ENCODE peak calls at places on chromosomes 13 and 19, in nine cellular contexts. L is K562, T is H1, J is A549, I is upper lobe of left lung, G is ovary, A is stomach, Z is transverse colon, B is suprapubic skin. Y is an unnamed sample. For H3K4me1, the result is how much of the 10 kb centered on the place peaks cover.

GRCh38 chr19:16899566-16900075 is 10.8 kb downstream of the F2RL3 start:
- DNase-seq in L (peak), T (peak), J (peak), I (peak), G (no peak), A (peak), Z (peak), B (no peak), Y (no peak)

GRCh38 chr19:19403373-19403901 is 2.0 kb upstream of the GATAD2A start:
- DNase-seq in L (peak), T (no peak), J (no peak), I (no peak), G (no peak), A (no peak), Z (no peak), B (no peak), Y (no peak)

GRCh38 chr13:93226623-93227279 is at the start of gene GPC6:
- DNase-seq in L (peak), T (no peak), J (no peak), I (peak), G (peak), A (no peak), Z (peak), B (no peak), Y (peak)

GRCh38 chr19:17555929-17556813 is 722 bp downstream of the COLGALT1 start:
- DNase-seq in L (peak), T (peak), J (no peak), I (no peak), G (peak), A (peak), Z (peak), B (no peak), Y (no peak)

GRCh38 chr19:51365211-51366049 is 758 bp downstream of the ETFB start:
- DNase-seq in L (no peak), T (no peak), J (no peak), I (no peak), G (no peak), A (peak), Z (peak), B (no peak), Y (no peak)

GRCh38 chr19:9130965-9131364 is 4.2 kb upstream of the OR7G3 start:
- DNase-seq in L (no peak), T (no peak), J (no peak), I (no peak), G (no peak), A (no peak), Z (no peak), B (no peak), Y (no peak)

GRCh38 chr13:62879071-62879470 is 1463.4 kb upstream of the PCDH20 start:
- DNase-seq in L (no peak), T (no peak), J (no peak), I (no peak), G (no peak), A (no peak), Z (no peak), B (no peak), Y (no peak)

GRCh38 chr19:49801966-49802661 is 11.0 kb downstream of the FUZ start:
- DNase-seq in L (peak), T (peak), J (no peak), I (peak), G (peak), A (peak), Z (peak), B (peak), Y (peak)

GRCh38 chr13:96053003-96053703 is at the start of gene UGGT2:
- DNase-seq in L (peak), T (peak), J (peak), I (peak), G (peak), A (peak), Z (peak), B (peak), Y (peak)

GRCh38 chr19:39136225-39136940 is 10.8 kb downstream of the PAK4 start:
- DNase-seq in L (no peak), T (no peak), J (no peak), I (no peak), G (no peak), A (peak), Z (peak), B (no peak), Y (no peak)

GRCh38 chr19:3482507-3483225 is 575 bp downstream of the SMIM44 start:
- DNase-seq in L (peak), T (no peak), J (no peak), I (peak), G (no peak), A (peak), Z (peak), B (no peak), Y (no peak)

GRCh38 chr13:109971745-109972090 is 185.3 kb upstream of the IRS2 start:
- DNase-seq in L (no peak), T (no peak), J (no peak), I (no peak), G (no peak), A (no peak), Z (no peak), B (no peak), Y (no peak)

GRCh38 chr19:49442354-49442753 is 1.0 kb upstream of the SLC17A7 start:
- DNase-seq in L (no peak), T (no peak), J (peak), I (no peak), G (no peak), A (no peak), Z (peak), B (peak), Y (peak)

GRCh38 chr19:16285769-16286564 is 38.7 kb upstream of the KLF2 start:
- DNase-seq in L (no peak), T (peak), J (no peak), I (no peak), G (peak), A (no peak), Z (no peak), B (no peak), Y (no peak)

GRCh38 chr13:46132109-46132508 is 27.3 kb upstream of the CPB2 start:
- DNase-seq in L (no peak), T (no peak), J (no peak), I (no peak), G (no peak), A (no peak), Z (no peak), B (no peak), Y (no peak)

GRCh38 chr13:30394798-30395191 is 27.5 kb upstream of the UBE2L5 start:
- DNase-seq in L (no peak), T (no peak), J (no peak), I (no peak), G (no peak), A (no peak), Z (no peak), B (no peak), Y (no peak)

GRCh38 chr13:38758278-38758677 is 71.4 kb downstream of the FREM2 start:
- DNase-seq in L (no peak), T (no peak), J (no peak), I (no peak), G (no peak), A (no peak), Z (no peak), B (no peak), Y (no peak)

GRCh38 chr19:5200844-5201243 is 139.8 kb downstream of the PTPRS start:
- DNase-seq in L (no peak), T (no peak), J (no peak), I (no peak), G (no peak), A (no peak), Z (no peak), B (no peak), Y (no peak)

GRCh38 chr13:108525867-108526266 is 103.5 kb upstream of the MYO16 start:
- DNase-seq in L (no peak), T (no peak), J (no peak), I (no peak), G (no peak), A (no peak), Z (no peak), B (no peak), Y (no peak)

GRCh38 chr19:31543456-31543855 is 194.2 kb upstream of the TSHZ3 start:
- DNase-seq in L (no peak), T (no peak), J (no peak), I (peak), G (no peak), A (no peak), Z (no peak), B (no peak), Y (no peak)

GRCh38 chr19:44909775-44910174 is 4.2 kb downstream of the APOE start:
- DNase-seq in L (no peak), T (no peak), J (no peak), I (no peak), G (no peak), A (no peak), Z (no peak), B (no peak), Y (no peak)

GRCh38 chr19:7595466-7596133 is at the start of gene CAMSAP3:
- DNase-seq in L (peak), T (peak), J (peak), I (peak), G (no peak), A (peak), Z (peak), B (no peak), Y (no peak)

GRCh38 chr13:98916403-98916802 is 61.5 kb downstream of the DOCK9 start:
- DNase-seq in L (no peak), T (no peak), J (no peak), I (no peak), G (no peak), A (no peak), Z (no peak), B (no peak), Y (no peak)

GRCh38 chr19:16506961-16507360 is 10.8 kb downstream of the C19orf44 start:
- DNase-seq in L (no peak), T (no peak), J (no peak), I (no peak), G (no peak), A (no peak), Z (no peak), B (no peak), Y (no peak)

GRCh38 chr13:30443957-30444404 is 21.7 kb downstream of the UBE2L5 start:
- DNase-seq in L (no peak), T (no peak), J (no peak), I (peak), G (no peak), A (no peak), Z (no peak), B (no peak), Y (no peak)

GRCh38 chr19:5460748-5461147 is 5.5 kb downstream of the ZNRF4 start:
- DNase-seq in L (peak), T (no peak), J (no peak), I (no peak), G (no peak), A (no peak), Z (no peak), B (no peak), Y (no peak)

GRCh38 chr13:52798770-52799430 is 49.5 kb downstream of the PCDH8 start:
- DNase-seq in L (no peak), T (no peak), J (no peak), I (no peak), G (no peak), A (no peak), Z (no peak), B (no peak), Y (no peak)

DNA sequence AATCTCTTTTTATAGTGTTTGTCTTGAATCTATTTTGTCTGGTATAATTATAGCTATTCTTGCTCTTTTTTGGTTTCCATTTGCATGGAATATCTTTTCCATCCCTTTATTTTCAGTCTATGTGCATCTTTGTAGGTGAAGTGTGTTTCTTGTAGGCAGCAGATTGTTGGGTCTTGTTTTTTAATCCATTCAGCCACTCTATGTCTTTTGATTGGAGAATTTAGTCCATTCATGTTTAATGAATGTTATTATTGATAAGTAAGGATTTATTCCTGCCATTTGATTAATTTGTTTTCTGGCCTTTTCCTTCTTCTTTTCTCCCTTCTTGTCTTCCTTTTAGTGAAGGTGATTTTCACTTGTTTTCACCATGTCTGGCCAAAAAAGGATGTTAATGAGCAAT is 11.7 kb upstream of the ZDHHC20 start:
- DNase-seq in L (no peak), T (no peak), J (no peak), I (no peak), G (no peak), A (no peak), Z (no peak), B (no peak), Y (no peak)
- TF ChIP-seq EP300 in L (no peak), T (no peak), J (no peak), I (no peak), G (no peak), A (no peak), Z (no peak), B (no peak), Y (no peak)

GRCh38 chr19:10474962-10475451 is 28.1 kb downstream of the KEAP1 start:
- DNase-seq in L (peak), T (no peak), J (no peak), I (no peak), G (no peak), A (no peak), Z (no peak), B (no peak), Y (no peak)

GRCh38 chr19:10473192-10473591 is 30.0 kb downstream of the KEAP1 start:
- DNase-seq in L (no peak), T (no peak), J (no peak), I (no peak), G (no peak), A (no peak), Z (no peak), B (no peak), Y (no peak)

GRCh38 chr19:10478476-10478875 is 24.7 kb downstream of the KEAP1 start:
- DNase-seq in L (no peak), T (no peak), J (no peak), I (no peak), G (no peak), A (no peak), Z (no peak), B (no peak), Y (no peak)

GRCh38 chr19:10478903-10479384 is 24.2 kb downstream of the KEAP1 start:
- DNase-seq in L (peak), T (peak), J (peak), I (peak), G (peak), A (peak), Z (peak), B (peak), Y (peak)
- TF ChIP-seq CTCF in L (peak), T (peak), J (peak), I (no peak), G (no peak), A (no peak), Z (peak), B (peak), Y (peak)

DNA sequence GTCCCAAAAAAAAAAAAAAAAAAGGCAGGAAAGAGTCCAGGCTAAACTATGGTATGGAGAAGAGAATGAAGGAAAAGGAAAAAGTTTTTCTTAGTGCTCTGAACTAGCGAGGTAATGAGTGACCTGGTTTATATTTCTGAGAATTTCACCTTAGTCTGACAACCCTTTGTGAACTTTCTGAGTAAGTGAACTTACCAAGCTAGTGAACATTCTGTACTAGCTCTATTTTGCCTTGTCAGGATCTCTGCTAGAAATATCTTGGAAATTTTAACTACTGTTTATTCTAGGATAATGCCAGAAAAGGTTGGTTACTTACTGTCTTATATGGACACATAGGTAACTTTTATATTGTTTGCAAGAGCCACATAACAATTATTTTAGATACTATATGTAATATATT is 4.4 kb downstream of the TRIM13 start:
- DNase-seq in L (no peak), T (no peak), J (no peak), I (no peak), G (no peak), A (no peak), Z (no peak), B (no peak), Y (no peak)
- H3K4me1 ChIP-seq in L (under half), T (under half), J (under half), I (under half), G (under half), A (half or more), Z (half or more), B (half or more), Y (half or more)

DNA sequence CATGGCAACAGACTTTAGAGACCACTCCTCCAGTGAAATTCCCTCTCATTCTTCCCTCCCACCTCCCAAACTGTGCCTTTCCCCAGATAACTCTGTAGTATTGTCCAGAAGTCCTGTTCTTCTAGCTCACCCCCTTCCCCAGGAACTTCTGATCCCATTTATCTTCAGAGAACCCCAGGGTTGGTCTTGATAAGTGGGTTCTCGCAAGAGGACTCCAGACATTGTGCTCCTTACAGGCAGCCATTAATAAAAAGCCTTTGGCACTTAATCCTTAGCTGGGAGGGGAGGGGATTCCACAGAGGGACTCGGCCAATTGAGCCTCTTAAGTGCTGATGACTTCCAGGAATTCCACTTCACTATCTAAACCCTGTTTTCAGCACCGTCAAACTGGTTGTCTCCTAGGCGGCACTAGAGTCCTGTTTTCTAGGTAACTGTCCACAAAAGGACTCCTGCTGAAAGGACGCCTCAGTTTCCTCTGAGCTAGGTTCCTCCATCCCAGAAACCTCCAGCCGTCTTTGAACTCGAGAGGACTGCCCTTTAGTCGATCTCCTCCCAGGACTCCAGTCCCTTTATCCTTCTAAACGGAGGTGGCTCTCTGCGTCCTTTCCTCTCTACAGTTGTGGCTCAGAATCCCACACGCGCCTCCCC is 2.0 kb downstream of the LTBP4 start:
- DNase-seq in L (peak), T (no peak), J (no peak), I (no peak), G (no peak), A (no peak), Z (no peak), B (no peak), Y (no peak)
- TF ChIP-seq EP300 in L (no peak), T (no peak), J (no peak), I (no peak), G (no peak), A (no peak), Z (no peak), B (no peak), Y (no peak)

GRCh38 chr13:91520952-91521351 is 122.5 kb downstream of the GPC5 start:
- DNase-seq in L (no peak), T (no peak), J (no peak), I (no peak), G (no peak), A (no peak), Z (no peak), B (no peak), Y (no peak)

GRCh38 chr13:91513790-91514189 is 115.4 kb downstream of the GPC5 start:
- DNase-seq in L (no peak), T (no peak), J (no peak), I (no peak), G (no peak), A (no peak), Z (no peak), B (no peak), Y (no peak)

DNA sequence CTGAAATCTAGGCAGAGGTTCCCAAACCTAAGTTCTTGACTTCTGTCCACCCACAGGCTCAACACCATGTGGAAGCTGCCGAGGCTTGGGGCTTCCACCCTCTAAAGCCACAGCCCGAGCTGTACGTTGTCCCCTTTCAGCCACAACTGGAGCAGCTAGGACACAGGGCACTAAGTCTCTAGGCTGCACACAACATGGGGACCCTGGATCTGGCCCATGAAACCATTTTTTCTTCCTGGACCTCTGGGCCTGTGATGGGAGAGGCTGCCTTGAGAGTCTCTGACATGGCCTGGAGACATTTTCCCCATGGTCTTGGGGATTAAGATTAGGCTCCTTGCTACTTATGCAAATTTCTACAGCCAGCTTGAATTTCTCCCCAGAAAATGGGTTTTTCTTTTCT is 118.4 kb downstream of the GPC5 start:
- DNase-seq in L (no peak), T (no peak), J (no peak), I (no peak), G (no peak), A (no peak), Z (no peak), B (no peak), Y (no peak)
- TF ChIP-seq CTCF in L (no peak), T (no peak), J (no peak), I (no peak), G (no peak), A (no peak), Z (no peak), B (no peak), Y (no peak)

GRCh38 chr13:27789495-27790303 is 2.6 kb upstream of the GSX1 start:
- DNase-seq in L (no peak), T (peak), J (no peak), I (peak), G (no peak), A (no peak), Z (no peak), B (no peak), Y (no peak)
- H3K4me1 ChIP-seq in L (under half), T (under half), J (under half), I (under half), G (under half), A (half or more), Z (under half), B (under half), Y (under half)

DNA sequence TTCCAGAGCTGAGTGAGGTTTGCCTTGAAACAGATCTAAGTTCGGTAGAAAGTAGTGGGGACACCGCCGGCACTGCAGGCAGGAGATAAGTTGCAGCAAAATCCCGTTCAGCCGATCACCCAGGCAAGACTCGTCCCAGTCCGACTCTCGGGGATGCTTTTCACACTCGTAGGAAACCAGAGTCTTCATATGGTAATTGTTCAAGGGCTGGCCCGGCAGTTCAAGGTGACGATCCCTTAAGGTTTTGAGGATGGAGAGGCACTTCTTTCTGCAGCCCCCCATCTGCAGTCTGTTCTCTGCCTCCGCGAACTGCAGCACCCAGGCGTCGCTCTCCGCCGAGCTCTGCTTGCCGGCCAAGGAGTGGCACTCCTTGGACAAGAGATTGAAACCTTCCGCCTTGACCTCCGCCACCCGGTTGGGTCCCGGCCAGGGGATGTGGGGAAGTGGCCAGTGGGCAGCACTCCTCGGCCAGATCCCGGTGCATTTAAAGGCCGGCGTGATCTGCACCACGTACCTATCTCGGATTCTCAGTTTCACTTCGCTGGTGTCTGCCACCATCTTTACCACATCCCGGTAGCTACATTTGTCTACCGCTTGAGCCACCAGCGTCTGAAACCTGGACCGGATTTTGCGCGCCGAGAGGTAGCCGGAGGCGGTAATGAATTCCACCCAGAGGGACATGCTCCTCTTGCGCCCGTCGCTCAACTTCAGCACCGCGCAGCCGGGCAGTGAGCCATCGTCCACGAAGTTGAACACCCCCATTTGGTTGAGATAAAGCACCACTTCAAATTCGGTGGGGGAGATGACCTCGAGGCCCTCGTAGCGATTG is 1.1 kb downstream of the MAB21L1 start:
- DNase-seq in L (no peak), T (peak), J (no peak), I (peak), G (peak), A (peak), Z (peak), B (peak), Y (peak)
- TF ChIP-seq EP300 in L (no peak), T (no peak), J (no peak), I (no peak), G (no peak), A (no peak), Z (no peak), B (no peak), Y (no peak)

GRCh38 chr13:41587490-41587889 is 130.1 kb downstream of the RGCC start:
- DNase-seq in L (no peak), T (peak), J (no peak), I (no peak), G (no peak), A (no peak), Z (no peak), B (no peak), Y (no peak)
- TF ChIP-seq CTCF in L (no peak), T (peak), J (no peak), I (no peak), G (no peak), A (no peak), Z (no peak), B (no peak), Y (no peak)

GRCh38 chr19:57466489-57466888 is 9.5 kb upstream of the VN1R1 start:
- DNase-seq in L (no peak), T (no peak), J (no peak), I (no peak), G (no peak), A (no peak), Z (no peak), B (no peak), Y (no peak)
- H3K4me1 ChIP-seq in L (under half), T (under half), J (under half), I (under half), G (under half), A (under half), Z (under half), B (under half), Y (under half)

Y was measured in tibial nerve.